ENCODE peak calls at places on chromosomes 3 and 15, in eight cellular contexts. Q, W, H, G, O, B, J and Y are unnamed samples.

GRCh38 chr3:8738639-8739038 is 5.0 kb downstream of the CAV3 start:
- DNase-seq in Q (no peak), W (no peak), H (no peak), G (no peak), O (no peak), B (no peak), J (no peak), Y (no peak)

GRCh38 chr3:7876741-7877297 is 624.8 kb upstream of the LMCD1 start:
- DNase-seq in Q (no peak), W (no peak), H (peak), G (peak), O (no peak), B (peak), J (no peak), Y (peak)

GRCh38 chr15:25864966-25865365 is 1.8 kb upstream of the ATP10A start:
- DNase-seq in Q (no peak), W (no peak), H (peak), G (no peak), O (no peak), B (no peak), J (no peak), Y (no peak)

GRCh38 chr15:27328616-27329015 is 357.6 kb downstream of the GABRG3 start:
- DNase-seq in Q (no peak), W (no peak), H (no peak), G (no peak), O (no peak), B (no peak), J (no peak), Y (no peak)

GRCh38 chr3:73568371-73568862 is 56.3 kb downstream of the PDZRN3 start:
- DNase-seq in Q (no peak), W (no peak), H (no peak), G (no peak), O (no peak), B (no peak), J (no peak), Y (no peak)

GRCh38 chr3:102180291-102180931 is 254.4 kb upstream of the ZPLD1 start:
- DNase-seq in Q (no peak), W (peak), H (peak), G (peak), O (no peak), B (no peak), J (no peak), Y (no peak)

GRCh38 chr3:188948658-188949400 is 222.9 kb upstream of the TPRG1 start:
- DNase-seq in Q (no peak), W (peak), H (peak), G (peak), O (no peak), B (no peak), J (no peak), Y (no peak)

GRCh38 chr3:161101609-161102008 is 3.5 kb downstream of the B3GALNT1 start:
- DNase-seq in Q (no peak), W (no peak), H (no peak), G (no peak), O (no peak), B (no peak), J (no peak), Y (no peak)

GRCh38 chr3:119403201-119403600 is 60.2 kb downstream of the TMEM39A start:
- DNase-seq in Q (no peak), W (no peak), H (no peak), G (peak), O (no peak), B (no peak), J (no peak), Y (no peak)

GRCh38 chr15:35289029-35289617 is 204.0 kb upstream of the NANOGP8 start:
- DNase-seq in Q (no peak), W (peak), H (peak), G (peak), O (peak), B (peak), J (no peak), Y (no peak)

GRCh38 chr15:52076889-52077781 is 35.4 kb downstream of the BCL2L10 start:
- DNase-seq in Q (no peak), W (peak), H (peak), G (peak), O (no peak), B (no peak), J (no peak), Y (no peak)

GRCh38 chr3:155012584-155012983 is 67.5 kb upstream of the MME start:
- DNase-seq in Q (no peak), W (no peak), H (no peak), G (no peak), O (no peak), B (no peak), J (no peak), Y (no peak)

GRCh38 chr15:93289951-93290350 is 200.9 kb upstream of the RGMA start:
- DNase-seq in Q (no peak), W (no peak), H (no peak), G (no peak), O (no peak), B (no peak), J (no peak), Y (no peak)

GRCh38 chr3:100299031-100299430 is 35.5 kb upstream of the NIT2 start:
- DNase-seq in Q (no peak), W (no peak), H (no peak), G (peak), O (no peak), B (no peak), J (no peak), Y (no peak)

GRCh38 chr15:46129145-46129544 is 494.3 kb downstream of the SQOR start:
- DNase-seq in Q (no peak), W (no peak), H (peak), G (no peak), O (no peak), B (no peak), J (no peak), Y (no peak)

GRCh38 chr3:192772495-192772894 is 45.2 kb upstream of the FGF12 start:
- DNase-seq in Q (no peak), W (peak), H (peak), G (peak), O (no peak), B (no peak), J (no peak), Y (no peak)

GRCh38 chr3:30919600-30919999 is 25.1 kb upstream of the GADL1 start:
- DNase-seq in Q (no peak), W (no peak), H (no peak), G (no peak), O (no peak), B (no peak), J (no peak), Y (no peak)

GRCh38 chr3:30924763-30925162 is 30.3 kb upstream of the GADL1 start:
- DNase-seq in Q (no peak), W (no peak), H (peak), G (no peak), O (no peak), B (no peak), J (no peak), Y (no peak)
- H3K4me3 ChIP-seq in Q (no peak), W (no peak), H (no peak), G (no peak), O (no peak), B (no peak), J (no peak), Y (no peak)

GRCh38 chr3:144843099-144843498 is 871.5 kb downstream of the DIPK2A start:
- DNase-seq in Q (no peak), W (peak), H (no peak), G (peak), O (no peak), B (no peak), J (no peak), Y (no peak)
- H3K4me3 ChIP-seq in Q (no peak), W (no peak), H (no peak), G (no peak), O (no peak), B (no peak), J (no peak), Y (no peak)

GRCh38 chr15:64767203-64767602 is 8.2 kb downstream of the RBPMS2 start:
- DNase-seq in Q (no peak), W (no peak), H (no peak), G (no peak), O (no peak), B (no peak), J (no peak), Y (no peak)
- H3K4me3 ChIP-seq in Q (no peak), W (peak), H (no peak), G (no peak), O (no peak), B (no peak), J (no peak), Y (no peak)

GRCh38 chr15:76139368-76140068 is 79.7 kb downstream of the TMEM266 start:
- DNase-seq in Q (no peak), W (peak), H (peak), G (peak), O (peak), B (peak), J (peak), Y (peak)
- H3K4me3 ChIP-seq in Q (no peak), W (no peak), H (no peak), G (peak), O (no peak), B (no peak), J (no peak), Y (no peak)

GRCh38 chr3:196662711-196663571 is 23.4 kb downstream of the NRROS start:
- DNase-seq in Q (no peak), W (no peak), H (peak), G (peak), O (no peak), B (no peak), J (no peak), Y (no peak)

GRCh38 chr3:196662033-196662432 is 22.5 kb downstream of the NRROS start:
- DNase-seq in Q (no peak), W (no peak), H (no peak), G (no peak), O (no peak), B (no peak), J (no peak), Y (no peak)

GRCh38 chr3:196670335-196670734 is 30.8 kb downstream of the NRROS start:
- DNase-seq in Q (peak), W (no peak), H (no peak), G (no peak), O (no peak), B (peak), J (no peak), Y (no peak)

GRCh38 chr3:196667056-196667844 is 27.8 kb downstream of the NRROS start:
- DNase-seq in Q (no peak), W (no peak), H (no peak), G (no peak), O (no peak), B (no peak), J (no peak), Y (no peak)

DNA sequence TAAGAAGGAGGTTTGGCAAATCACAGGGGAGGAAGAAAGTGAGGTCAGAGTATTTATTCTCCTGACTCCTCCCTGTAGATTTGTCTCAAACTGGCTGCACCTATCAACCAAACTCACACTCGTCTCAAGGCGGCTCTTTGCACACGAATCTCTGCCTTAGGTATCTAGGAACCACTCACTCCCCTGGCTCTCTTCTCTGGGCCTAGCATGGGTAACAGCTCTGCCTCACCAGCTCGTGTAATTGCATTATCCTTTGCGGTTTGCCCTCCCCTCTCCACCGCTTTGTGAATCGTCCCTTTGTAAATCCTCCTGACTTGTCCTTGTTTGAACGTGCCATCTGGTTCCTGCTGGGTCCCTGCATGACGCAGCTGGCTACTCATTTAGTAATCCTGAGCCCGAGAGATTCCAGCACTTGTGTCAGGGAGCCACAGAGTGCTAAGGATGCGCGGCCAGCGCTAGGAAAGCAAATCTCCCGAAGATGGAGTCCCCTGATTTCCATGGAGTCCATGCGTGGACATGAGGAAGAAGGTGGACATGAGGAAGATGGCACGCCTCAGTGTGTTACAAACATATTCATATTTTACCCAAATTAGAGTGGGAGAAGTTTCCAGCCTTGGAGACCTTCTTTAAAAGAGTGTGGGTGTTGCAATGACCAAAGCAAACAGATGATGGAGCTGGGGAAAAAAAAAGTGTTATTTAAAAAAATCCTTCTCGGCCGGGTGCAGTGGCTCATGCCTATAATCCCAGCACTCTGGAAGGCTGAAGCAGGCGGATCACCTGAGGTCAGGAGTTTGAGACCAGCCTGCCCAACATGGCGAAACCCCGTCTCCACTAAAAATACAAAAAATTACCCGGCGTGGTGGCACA is 26.7 kb downstream of the NRROS start:
- DNase-seq in Q (no peak), W (peak), H (peak), G (peak), O (peak), B (no peak), J (no peak), Y (no peak)
- H3K4me3 ChIP-seq in Q (no peak), W (no peak), H (no peak), G (no peak), O (peak), B (no peak), J (no peak), Y (no peak)

GRCh38 chr3:38039899-38040261 is 872 bp downstream of the DLEC1 start:
- DNase-seq in Q (peak), W (peak), H (peak), G (peak), O (no peak), B (peak), J (no peak), Y (peak)
- H3K4me3 ChIP-seq in Q (peak), W (no peak), H (peak), G (no peak), O (no peak), B (no peak), J (peak), Y (peak)

GRCh38 chr15:44148580-44148979 is 46.5 kb downstream of the FRMD5 start:
- DNase-seq in Q (no peak), W (no peak), H (no peak), G (no peak), O (no peak), B (no peak), J (no peak), Y (no peak)
- H3K4me3 ChIP-seq in Q (no peak), W (no peak), H (no peak), G (no peak), O (no peak), B (no peak), J (no peak), Y (no peak)

GRCh38 chr3:58350627-58351013 is 17.9 kb downstream of the PXK start:
- DNase-seq in Q (no peak), W (peak), H (peak), G (peak), O (no peak), B (no peak), J (no peak), Y (no peak)

GRCh38 chr3:58347984-58348383 is 15.3 kb downstream of the PXK start:
- DNase-seq in Q (no peak), W (no peak), H (no peak), G (no peak), O (no peak), B (no peak), J (no peak), Y (no peak)

GRCh38 chr3:58351920-58352319 is 19.2 kb downstream of the PXK start:
- DNase-seq in Q (no peak), W (no peak), H (no peak), G (no peak), O (no peak), B (peak), J (no peak), Y (no peak)

GRCh38 chr3:58352624-58353023 is 19.9 kb downstream of the PXK start:
- DNase-seq in Q (no peak), W (no peak), H (no peak), G (peak), O (no peak), B (no peak), J (no peak), Y (no peak)

GRCh38 chr3:58349792-58350626 is 17.3 kb downstream of the PXK start:
- DNase-seq in Q (no peak), W (no peak), H (no peak), G (no peak), O (no peak), B (peak), J (no peak), Y (no peak)
- H3K4me3 ChIP-seq in Q (no peak), W (no peak), H (no peak), G (no peak), O (no peak), B (peak), J (no peak), Y (peak)

DNA sequence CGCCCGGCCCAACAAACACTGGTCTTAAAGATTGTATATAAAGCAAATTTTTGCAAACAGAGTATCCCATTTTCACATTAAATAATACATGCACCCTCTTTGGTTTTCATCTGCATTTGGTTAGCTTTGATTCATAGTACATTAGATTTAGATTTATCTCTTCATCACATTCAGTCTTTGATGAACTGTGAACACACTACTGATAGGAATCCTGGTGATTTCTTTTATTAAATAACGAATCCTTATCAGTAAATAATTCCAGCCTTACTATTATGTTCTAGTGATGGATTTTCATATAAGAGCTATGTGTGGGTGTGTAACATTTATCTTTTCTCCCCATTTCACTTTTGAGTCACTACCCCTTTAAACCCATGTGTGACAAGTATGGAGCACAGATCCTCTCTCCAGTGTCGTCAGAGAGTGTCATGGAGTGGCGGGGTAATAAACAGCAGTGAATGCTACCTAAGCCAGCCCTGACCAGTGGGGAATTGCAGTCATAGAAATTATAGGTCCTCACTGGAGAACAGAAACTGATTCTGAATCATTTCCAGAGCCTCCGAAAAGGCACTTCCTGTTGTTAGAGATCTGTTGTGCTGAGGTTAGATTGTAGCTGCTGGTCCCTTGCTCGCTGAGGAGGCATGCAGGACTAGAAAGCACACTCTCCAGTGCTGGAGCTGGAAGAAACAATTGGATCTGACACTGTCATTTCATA is 22.0 kb downstream of the SLC7A14 start:
- DNase-seq in Q (no peak), W (peak), H (peak), G (peak), O (no peak), B (no peak), J (no peak), Y (no peak)
- H3K4me3 ChIP-seq in Q (no peak), W (no peak), H (peak), G (peak), O (peak), B (no peak), J (no peak), Y (peak)

GRCh38 chr15:89105147-89105546 is 16.9 kb downstream of the ABHD2 start:
- DNase-seq in Q (no peak), W (peak), H (peak), G (peak), O (no peak), B (no peak), J (no peak), Y (no peak)
- H3K4me3 ChIP-seq in Q (no peak), W (no peak), H (no peak), G (no peak), O (no peak), B (no peak), J (no peak), Y (no peak)